ENCODE peak calls at places on chromosomes 4 and X, in six cellular contexts. R, X, M, G, B and J are unnamed samples.

GRCh38 chrX:107935200-107935599 is 47.0 kb downstream of the TEX13B start:
- DNase-seq in X (no peak), M (no peak), B (no peak), G (no peak), R (no peak), J (no peak)

GRCh38 chrX:66731398-66731797 is 92.5 kb upstream of the EDA2R start:
- DNase-seq in X (peak), B (peak), R (no peak), M (peak), G (no peak), J (no peak)

GRCh38 chr4:21450331-21450730 is 498.2 kb downstream of the KCNIP4 start:
- DNase-seq in G (no peak), M (no peak), R (no peak), X (no peak), B (no peak), J (no peak)

GRCh38 chrX:2610246-2611170 is 80.6 kb upstream of the CD99 start:
- DNase-seq in G (no peak), M (no peak), X (no peak), R (no peak), B (no peak), J (no peak)

GRCh38 chr4:176002007-176002623 is 63.5 kb upstream of the WDR17 start:
- DNase-seq in B (no peak), X (no peak), G (peak), R (peak), M (no peak), J (no peak)

GRCh38 chr4:1337376-1337831 is 9.6 kb upstream of the UVSSA start:
- DNase-seq in M (peak), X (no peak), R (peak), B (no peak), G (no peak), J (no peak)

GRCh38 chr4:74874785-74875367 is 58.0 kb upstream of the PARM1 start:
- DNase-seq in B (peak), M (peak), R (peak), G (no peak), X (peak), J (peak)

GRCh38 chr4:166421556-166422156 is 548.6 kb downstream of the TLL1 start:
- DNase-seq in G (no peak), X (no peak), B (no peak), M (no peak), R (no peak), J (no peak)

GRCh38 chr4:73872331-73873108 is 3.3 kb downstream of the CXCL1 start:
- DNase-seq in R (no peak), G (no peak), X (no peak), M (no peak), B (no peak), J (no peak)

GRCh38 chr4:6538586-6538985 is 36.4 kb upstream of the MAN2B2 start:
- DNase-seq in R (no peak), X (no peak), M (peak), B (no peak), G (no peak), J (no peak)

GRCh38 chrX:139844163-139844562 is 88.7 kb downstream of the ATP11C start:
- DNase-seq in G (no peak), B (no peak), X (no peak), R (no peak), M (no peak), J (no peak)

GRCh38 chr4:86968477-86969015 is 33.7 kb downstream of the AFF1 start:
- DNase-seq in R (no peak), B (no peak), X (no peak), G (no peak), M (no peak), J (peak)

GRCh38 chrX:24877854-24878650 is 137.7 kb downstream of the ARX start:
- DNase-seq in R (no peak), X (no peak), B (no peak), M (peak), G (no peak), J (no peak)

GRCh38 chrX:1462596-1463251 is 10.0 kb upstream of the ASMTL start:
- DNase-seq in G (peak), R (no peak), X (peak), B (no peak), M (no peak), J (no peak)

GRCh38 chr4:81743731-81744465 is 272.2 kb upstream of the RASGEF1B start:
- DNase-seq in X (no peak), G (no peak), B (no peak), M (no peak), R (no peak), J (no peak)

GRCh38 chr4:121726642-121727268 is 30.0 kb upstream of the ANXA5 start:
- DNase-seq in M (peak), B (peak), R (peak), G (no peak), X (peak), J (peak)

GRCh38 chr4:125313497-125313896 is 1.3 kb upstream of the FAT4 start:
- DNase-seq in B (no peak), X (peak), M (peak), R (peak), G (no peak), J (peak)

GRCh38 chr4:54197926-54198325 is 31.2 kb upstream of the PDGFRA start:
- DNase-seq in G (no peak), M (no peak), X (no peak), R (no peak), B (no peak), J (no peak)

GRCh38 chr4:32775049-32775448 is 2054.9 kb downstream of the PCDH7 start:
- DNase-seq in X (no peak), R (peak), G (no peak), M (peak), B (no peak), J (no peak)

GRCh38 chr4:173051697-173052096 is 116.9 kb upstream of the GALNT7 start:
- DNase-seq in B (no peak), G (no peak), M (no peak), X (peak), R (no peak), J (no peak)

GRCh38 chr4:74283614-74284013 is 24.7 kb upstream of the EPGN start:
- DNase-seq in B (no peak), M (no peak), G (no peak), R (peak), X (no peak), J (no peak)

GRCh38 chrX:129961180-129962083 is 21.0 kb upstream of the BCORL1 start:
- DNase-seq in G (peak), B (peak), R (peak), X (peak), M (peak), J (no peak)

GRCh38 chr4:114334808-114335739 is 263.5 kb upstream of the UGT8 start:
- DNase-seq in G (no peak), M (no peak), R (no peak), B (no peak), X (no peak), J (peak)

GRCh38 chr4:77699731-77700210 is 94.2 kb downstream of the CXCL13 start:
- DNase-seq in X (peak), M (peak), G (no peak), R (no peak), B (no peak), J (no peak)

GRCh38 chrX:153465691-153466380 is 4.5 kb downstream of the HAUS7 start:
- DNase-seq in R (no peak), B (no peak), M (no peak), X (no peak), G (no peak), J (no peak)

GRCh38 chrX:153471663-153472280 is 1.4 kb upstream of the HAUS7 start:
- DNase-seq in X (no peak), R (no peak), G (no peak), B (no peak), M (no peak), J (no peak)

GRCh38 chrX:153469811-153470410 is 465 bp downstream of the HAUS7 start:
- DNase-seq in R (no peak), X (peak), M (no peak), B (no peak), G (no peak), J (no peak)

GRCh38 chrX:153470411-153471363 is at the start of gene HAUS7:
- DNase-seq in G (peak), X (peak), B (peak), M (peak), R (peak), J (peak)

DNA sequence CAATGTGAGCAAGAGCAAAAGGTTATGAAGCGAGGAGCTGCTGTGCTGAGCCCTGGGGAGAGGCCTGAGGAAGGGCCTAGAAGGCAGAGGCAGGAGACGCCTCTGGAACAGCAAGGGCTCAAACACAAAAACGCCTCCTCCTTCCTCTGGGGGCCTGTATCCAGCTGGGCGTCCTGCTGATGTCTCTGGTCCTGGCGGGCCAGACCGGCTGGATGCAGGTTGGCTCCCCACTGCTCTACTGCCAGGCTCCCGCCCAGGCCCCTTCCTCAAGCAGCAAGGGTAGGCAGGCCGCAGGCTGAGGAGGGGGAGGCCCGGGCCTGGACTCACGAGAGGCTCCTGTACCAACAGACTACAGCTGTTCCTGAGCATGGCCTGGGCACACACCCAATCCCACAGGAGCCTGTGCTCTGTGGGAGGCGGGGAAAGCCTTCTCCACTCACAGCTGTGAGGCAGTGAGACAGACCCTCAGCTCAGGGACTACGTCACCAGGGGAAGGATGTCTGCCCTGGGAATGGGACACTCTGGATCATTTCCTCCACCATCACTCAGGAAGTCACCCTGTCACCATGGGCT is 2.3 kb downstream of the HAUS7 start:
- DNase-seq in M (no peak), X (no peak), G (no peak), R (no peak), B (no peak), J (no peak)
- TF ChIP-seq EZH2 in M (no peak), X (no peak), G (no peak), R (no peak), B (no peak), J (no peak)

DNA sequence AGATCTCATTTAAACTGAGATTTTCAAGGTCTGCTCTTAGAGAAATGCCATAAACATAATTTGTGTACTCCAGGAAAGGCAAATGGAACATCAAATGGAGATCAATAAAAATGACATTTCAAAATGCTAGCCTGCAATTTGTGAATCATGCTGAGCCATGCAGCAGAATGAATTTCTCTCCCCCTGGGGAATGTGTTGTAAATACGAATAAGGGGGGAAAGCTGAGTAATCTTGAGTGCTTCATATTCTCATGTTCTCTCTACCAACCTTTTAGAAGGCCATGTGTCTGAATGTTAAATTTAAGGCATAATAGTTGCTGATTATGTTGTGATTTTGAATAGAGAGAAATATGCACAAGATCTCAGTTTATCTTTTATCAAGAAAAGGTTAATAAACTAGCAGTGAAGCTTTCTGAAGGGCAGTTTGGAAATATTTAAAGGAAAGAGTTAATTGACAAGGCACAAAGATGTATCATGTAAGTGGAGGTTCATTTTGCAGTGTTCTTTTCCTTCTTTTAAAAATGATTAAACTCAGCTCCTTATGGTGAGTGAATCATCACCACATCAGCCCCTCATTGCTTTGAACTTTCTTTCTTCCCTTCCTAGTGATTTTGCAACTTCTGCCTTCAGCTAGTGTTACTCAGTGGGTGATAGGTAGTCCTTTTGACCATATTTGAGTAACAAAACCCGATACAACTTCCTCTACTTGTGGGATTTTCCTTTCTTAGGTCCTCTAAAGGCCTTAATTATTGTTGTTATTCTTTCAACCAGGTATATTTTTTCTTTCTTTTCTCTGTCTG is 8.0 kb downstream of the ZCCHC4 start:
- DNase-seq in X (no peak), R (no peak), M (no peak), G (no peak), B (no peak), J (no peak)
- TF ChIP-seq POLR2AphosphoS5 in X (no peak), R (no peak), M (no peak), G (no peak), B (no peak), J (no peak)

GRCh38 chr4:119300072-119300387 is 21.9 kb downstream of the FABP2 start:
- DNase-seq in R (no peak), M (no peak), G (no peak), X (peak), B (peak), J (no peak)

GRCh38 chr4:119296356-119296755 is 25.6 kb downstream of the FABP2 start:
- DNase-seq in R (no peak), X (no peak), G (no peak), M (no peak), B (no peak), J (no peak)

GRCh38 chr4:119300388-119301131 is 21.4 kb downstream of the FABP2 start:
- DNase-seq in M (peak), X (peak), R (peak), G (peak), B (peak), J (no peak)

GRCh38 chr4:119299221-119300071 is 22.5 kb downstream of the FABP2 start:
- DNase-seq in X (peak), B (peak), G (no peak), M (peak), R (no peak), J (no peak)

GRCh38 chr4:119297795-119298194 is 24.1 kb downstream of the FABP2 start:
- DNase-seq in M (no peak), G (no peak), R (no peak), X (no peak), B (no peak), J (no peak)
- H3K9ac ChIP-seq in M (peak), G (no peak), R (no peak), X (no peak), B (no peak), J (no peak)

GRCh38 chr4:142845293-142846070 is 619 bp downstream of the INPP4B start:
- DNase-seq in R (no peak), G (peak), B (no peak), M (no peak), X (no peak), J (no peak)

GRCh38 chr4:142846729-142847606 is 867 bp upstream of the INPP4B start:
- DNase-seq in M (peak), G (peak), B (no peak), X (no peak), R (peak), J (no peak)

GRCh38 chr4:142844782-142845181 is 1.3 kb downstream of the INPP4B start:
- DNase-seq in M (no peak), G (no peak), B (no peak), R (no peak), X (no peak), J (no peak)

GRCh38 chr4:142850478-142850877 is 4.4 kb upstream of the INPP4B start:
- DNase-seq in R (peak), M (no peak), X (no peak), B (no peak), G (no peak), J (no peak)

GRCh38 chr4:142846105-142846728 is at the start of gene INPP4B:
- DNase-seq in X (no peak), G (no peak), B (no peak), R (peak), M (no peak), J (no peak)
- TF ChIP-seq EZH2 in X (no peak), G (peak), B (no peak), R (no peak), M (no peak), J (no peak)

GRCh38 chr4:8319731-8320385 is 50.3 kb downstream of the HTRA3 start:
- DNase-seq in M (no peak), X (no peak), B (no peak), R (no peak), G (peak), J (no peak)
- TF ChIP-seq POLR2AphosphoS5 in M (no peak), X (no peak), B (no peak), R (no peak), G (no peak), J (no peak)

GRCh38 chr4:88008624-88009235 is 1.3 kb downstream of the PKD2 start:
- DNase-seq in M (no peak), G (no peak), R (no peak), B (no peak), X (no peak), J (no peak)

GRCh38 chr4:88008133-88008621 is 742 bp downstream of the PKD2 start:
- DNase-seq in X (peak), G (peak), M (peak), B (no peak), R (no peak), J (no peak)

GRCh38 chr4:88012652-88013051 is 5.2 kb downstream of the PKD2 start:
- DNase-seq in M (no peak), B (no peak), X (no peak), R (no peak), G (no peak), J (no peak)

GRCh38 chr4:88009871-88010270 is 2.4 kb downstream of the PKD2 start:
- DNase-seq in R (no peak), M (no peak), B (no peak), G (no peak), X (no peak), J (no peak)

DNA sequence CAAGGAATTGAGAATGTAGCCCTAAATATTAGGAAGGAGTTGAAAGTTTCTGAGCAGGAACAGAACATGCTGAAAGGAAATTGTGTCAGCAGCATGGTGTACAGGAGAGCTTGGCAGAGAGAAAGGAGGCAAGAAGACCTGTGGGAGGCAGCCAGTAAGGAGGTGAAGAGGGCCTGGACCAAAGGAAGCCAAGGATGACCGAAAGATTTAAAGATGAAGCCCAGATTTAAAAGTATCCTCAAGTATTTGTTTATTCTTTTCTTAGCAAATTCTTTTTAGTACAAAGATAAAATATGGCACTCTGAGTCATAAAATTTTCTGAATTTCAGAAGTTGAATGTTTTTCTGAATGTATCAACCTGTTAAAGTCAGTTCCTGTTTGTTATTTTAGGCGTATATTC is 3.5 kb downstream of the PKD2 start:
- DNase-seq in M (no peak), G (no peak), X (no peak), B (no peak), R (no peak), J (no peak)
- H3K9ac ChIP-seq in M (no peak), G (no peak), X (no peak), B (no peak), R (no peak), J (no peak)

DNA sequence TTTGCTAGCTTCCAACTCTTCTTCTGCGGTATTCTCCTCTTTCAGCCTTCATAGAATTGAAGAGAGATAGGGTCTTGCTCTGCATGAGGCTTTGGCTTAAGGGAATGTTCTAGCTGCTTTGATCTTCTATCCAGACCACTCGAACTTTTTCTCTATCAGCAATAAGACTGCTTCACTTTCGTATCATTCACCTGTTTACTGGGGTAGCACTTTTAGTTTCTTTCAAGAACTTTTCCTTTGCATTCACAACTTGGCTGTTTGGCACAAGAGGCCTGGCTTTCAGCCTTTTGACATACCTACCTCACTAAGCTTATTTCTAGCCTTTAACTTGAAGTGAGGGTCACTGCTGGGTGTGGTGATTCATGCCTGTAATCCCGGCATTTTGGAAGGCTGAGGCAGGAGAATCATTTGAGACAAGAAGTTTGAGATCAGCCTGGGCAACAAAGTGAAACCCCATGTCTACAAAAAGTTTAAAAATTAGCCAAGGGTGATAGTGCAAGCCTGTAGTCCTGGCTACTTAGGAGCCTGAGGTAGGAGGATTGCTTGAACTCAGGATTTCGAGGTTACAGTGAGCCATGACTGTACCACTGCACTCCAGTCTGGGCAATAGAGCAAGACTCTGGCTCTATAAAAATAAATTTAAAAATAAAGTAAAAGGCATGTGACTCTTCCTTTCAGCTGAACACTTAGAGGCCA is 47.1 kb upstream of the HPGDS start:
- DNase-seq in R (no peak), G (no peak), X (no peak), B (no peak), M (no peak), J (no peak)
- TF ChIP-seq EZH2 in R (no peak), G (no peak), X (no peak), B (no peak), M (no peak), J (no peak)